ENCODE peak calls at places on chromosomes 12 and 14, in four cellular contexts. I is uterus, V is fibroblast of the aortic adventitia, P is cardiac fibroblast. Z is an unnamed sample.

GRCh38 chr14:72902802-72903530 is 9.1 kb upstream of the DPF3 start:
- DNase-seq in P (no peak), I (no peak), V (peak), Z (no peak)

GRCh38 chr12:22406622-22407021 is 72.1 kb upstream of the ST8SIA1 start:
- DNase-seq in P (no peak), V (no peak), I (no peak), Z (no peak)

GRCh38 chr14:54699087-54699530 is 132.2 kb downstream of the SAMD4A start:
- DNase-seq in I (no peak), V (no peak), P (peak), Z (peak)

GRCh38 chr14:34053666-34054065 is 102.8 kb upstream of the EGLN3 start:
- DNase-seq in V (peak), P (peak), I (peak), Z (no peak)

GRCh38 chr12:38392584-38393144 is 76.1 kb downstream of the ALG10B start:
- DNase-seq in P (peak), I (no peak), V (peak), Z (peak)

GRCh38 chr14:105124837-105125222 is 43.7 kb downstream of the JAG2 start:
- DNase-seq in P (no peak), I (no peak), V (no peak), Z (no peak)

GRCh38 chr12:6507102-6507998 is 13.4 kb downstream of the NCAPD2 start:
- DNase-seq in V (peak), I (no peak), P (peak), Z (peak)

GRCh38 chr12:108854055-108854452 is 3.3 kb downstream of the SSH1 start:
- DNase-seq in I (peak), P (peak), V (peak), Z (no peak)

GRCh38 chr12:111546758-111547383 is 52.2 kb downstream of the ATXN2 start:
- DNase-seq in V (peak), P (no peak), I (no peak), Z (no peak)

GRCh38 chr14:101823511-101824120 is 62.1 kb downstream of the PPP2R5C start:
- DNase-seq in P (peak), I (peak), V (peak), Z (no peak)

GRCh38 chr14:104723651-104724406 is at the start of gene ADSS1:
- DNase-seq in P (peak), I (peak), V (no peak), Z (no peak)

GRCh38 chr12:120735181-120735580 is 9.6 kb downstream of the ACADS start:
- DNase-seq in P (no peak), I (no peak), V (no peak), Z (no peak)

GRCh38 chr12:38904932-38905479 is 385 bp downstream of the CPNE8 start:
- DNase-seq in P (peak), V (peak), I (peak), Z (no peak)

GRCh38 chr12:24991209-24992049 is 42.5 kb upstream of the BCAT1 start:
- DNase-seq in V (peak), I (no peak), P (peak), Z (peak)

GRCh38 chr12:53097207-53097563 is 282 bp upstream of the IGFBP6 start:
- DNase-seq in I (no peak), P (peak), V (peak), Z (no peak)

GRCh38 chr14:72917420-72917819 is 8.8 kb upstream of the DCAF4 start:
- DNase-seq in P (no peak), V (no peak), I (no peak), Z (no peak)

GRCh38 chr12:6943387-6943718 is 263 bp upstream of the RNU7-1 start:
- DNase-seq in P (peak), I (peak), V (peak), Z (peak)

GRCh38 chr14:35854696-35855270 is 28.6 kb downstream of the BRMS1L start:
- DNase-seq in I (no peak), P (no peak), V (no peak), Z (no peak)

GRCh38 chr12:63826002-63826585 is 18.4 kb upstream of the SRGAP1 start:
- DNase-seq in V (peak), I (no peak), P (peak), Z (no peak)

GRCh38 chr12:1500095-1500801 is 94.1 kb downstream of the FBXL14 start:
- DNase-seq in P (peak), I (no peak), V (peak), Z (no peak)

GRCh38 chr12:95674088-95674595 is 116.4 kb downstream of the NTN4 start:
- DNase-seq in V (no peak), I (no peak), P (no peak), Z (no peak)

GRCh38 chr14:101119830-101120571 is 216.5 kb upstream of the RTL1 start:
- DNase-seq in I (peak), V (peak), P (peak), Z (no peak)

GRCh38 chr12:52307836-52308806 is 13.1 kb downstream of the KRT83 start:
- DNase-seq in I (no peak), V (peak), P (peak), Z (peak)

GRCh38 chr14:104009297-104009696 is 67.0 kb upstream of the RD3L start:
- DNase-seq in V (no peak), I (no peak), P (no peak), Z (no peak)

GRCh38 chr12:111975161-111975931 is 37.6 kb downstream of the TMEM116 start:
- DNase-seq in P (no peak), I (no peak), V (no peak), Z (no peak)

GRCh38 chr14:104227806-104228205 is 89.4 kb downstream of the KIF26A start:
- DNase-seq in V (no peak), I (no peak), P (no peak), Z (no peak)

GRCh38 chr12:32151081-32151480 is 44.4 kb downstream of the BICD1 start:
- DNase-seq in V (no peak), I (no peak), P (no peak), Z (no peak)

GRCh38 chr12:114935658-114936057 is 251.7 kb upstream of the TBX3 start:
- DNase-seq in V (no peak), P (no peak), I (no peak), Z (no peak)
- TF ChIP-seq CTCF in V (no peak), P (peak), I (no peak), Z (no peak)

GRCh38 chr12:49903700-49904423 is at the start of gene FAIM2:
- DNase-seq in I (peak), P (peak), V (peak), Z (no peak)
- H3K4me3 ChIP-seq in I (peak), P (peak), V (peak), Z (peak)

GRCh38 chr14:63209160-63209559 is 4.9 kb downstream of the RHOJ start:
- DNase-seq in V (no peak), I (no peak), P (no peak), Z (no peak)

GRCh38 chr14:63212776-63213500 is 8.7 kb downstream of the RHOJ start:
- DNase-seq in V (no peak), I (no peak), P (no peak), Z (no peak)

GRCh38 chr14:63214417-63215196 is 10.4 kb downstream of the RHOJ start:
- DNase-seq in I (no peak), V (no peak), P (peak), Z (no peak)

GRCh38 chr14:63210812-63211211 is 6.6 kb downstream of the RHOJ start:
- DNase-seq in P (no peak), V (no peak), I (no peak), Z (no peak)

DNA sequence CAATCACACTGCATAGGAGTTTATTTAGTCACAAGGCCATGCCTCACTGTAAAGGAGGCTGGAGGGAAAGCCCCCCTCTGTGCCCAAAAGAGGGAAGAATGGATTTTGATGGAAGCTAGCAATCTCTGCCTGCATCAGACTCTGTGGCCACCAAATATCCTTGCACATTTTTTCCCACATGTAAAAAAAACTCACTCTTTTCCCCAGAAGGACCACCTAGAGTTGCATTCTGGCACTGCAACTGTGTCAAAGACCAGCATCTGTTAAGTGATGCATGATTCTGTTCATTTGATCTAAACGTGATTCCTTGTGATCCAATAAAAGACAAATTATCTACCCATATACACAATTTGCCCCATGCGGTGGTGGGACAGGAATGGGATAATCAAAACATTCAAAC is 8.0 kb downstream of the RHOJ start:
- DNase-seq in P (no peak), I (no peak), V (no peak), Z (no peak)
- TF ChIP-seq CTCF in P (no peak), I (no peak), V (peak), Z (peak)

GRCh38 chr12:70241845-70242244 is 1.4 kb upstream of the CNOT2 start:
- DNase-seq in I (no peak), P (peak), V (no peak), Z (no peak)
- H3K4me3 ChIP-seq in I (no peak), P (peak), V (peak), Z (peak)